ENCODE peak calls at places on chromosomes 1 and 21, in six cellular contexts. One of them, this sample, is unnamed.

GRCh38 chr1:40866408-40866788 is 4.2 kb upstream of the CITED4 start:
- DNase-seq in ascending aorta: no peak
- DNase-seq in heart right ventricle: no peak
- DNase-seq in coronary artery: no peak
- DNase-seq in CD4-positive, alpha-beta T cell: no peak
- DNase-seq in GM20000: no peak
- DNase-seq in this sample: no peak

GRCh38 chr21:34528131-34528561 is 16.1 kb upstream of the KCNE1 start:
- DNase-seq in ascending aorta: no peak
- DNase-seq in heart right ventricle: no peak
- DNase-seq in coronary artery: no peak
- DNase-seq in CD4-positive, alpha-beta T cell: no peak
- DNase-seq in GM20000: no peak
- DNase-seq in this sample: no peak

GRCh38 chr1:10943991-10944730 is 68.3 kb upstream of the TARDBP start:
- DNase-seq in ascending aorta: no peak
- DNase-seq in heart right ventricle: no peak
- DNase-seq in coronary artery: no peak
- DNase-seq in CD4-positive, alpha-beta T cell: no peak
- DNase-seq in GM20000: no peak
- DNase-seq in this sample: no peak

GRCh38 chr21:43211085-43212071 is 42.6 kb downstream of the CRYAA start:
- DNase-seq in ascending aorta: no peak
- DNase-seq in heart right ventricle: peak
- DNase-seq in coronary artery: peak
- DNase-seq in CD4-positive, alpha-beta T cell: no peak
- DNase-seq in GM20000: no peak
- DNase-seq in this sample: no peak

GRCh38 chr1:235122348-235122747 is 6.3 kb downstream of the TOMM20 start:
- DNase-seq in ascending aorta: no peak
- DNase-seq in heart right ventricle: no peak
- DNase-seq in coronary artery: no peak
- DNase-seq in CD4-positive, alpha-beta T cell: no peak
- DNase-seq in GM20000: no peak
- DNase-seq in this sample: no peak

GRCh38 chr1:109112056-109112651 is 1.8 kb upstream of the ELAPOR1 start:
- DNase-seq in ascending aorta: no peak
- DNase-seq in heart right ventricle: no peak
- DNase-seq in coronary artery: no peak
- DNase-seq in CD4-positive, alpha-beta T cell: no peak
- DNase-seq in GM20000: peak
- DNase-seq in this sample: no peak

GRCh38 chr21:37047079-37047478 is 25.8 kb downstream of the PIGP start:
- DNase-seq in ascending aorta: no peak
- DNase-seq in heart right ventricle: no peak
- DNase-seq in coronary artery: no peak
- DNase-seq in CD4-positive, alpha-beta T cell: no peak
- DNase-seq in GM20000: no peak
- DNase-seq in this sample: no peak

GRCh38 chr1:201861448-201861847 is 27.2 kb upstream of the SHISA4 start:
- DNase-seq in ascending aorta: no peak
- DNase-seq in heart right ventricle: no peak
- DNase-seq in coronary artery: no peak
- DNase-seq in CD4-positive, alpha-beta T cell: no peak
- DNase-seq in GM20000: no peak
- DNase-seq in this sample: no peak

GRCh38 chr1:201329801-201330200 is 46.5 kb downstream of the PKP1 start:
- DNase-seq in ascending aorta: no peak
- DNase-seq in heart right ventricle: no peak
- DNase-seq in coronary artery: no peak
- DNase-seq in CD4-positive, alpha-beta T cell: no peak
- DNase-seq in GM20000: no peak
- DNase-seq in this sample: no peak

GRCh38 chr1:17719874-17720273 is 35.3 kb upstream of the ACTL8 start:
- DNase-seq in ascending aorta: no peak
- DNase-seq in heart right ventricle: no peak
- DNase-seq in coronary artery: no peak
- DNase-seq in CD4-positive, alpha-beta T cell: no peak
- DNase-seq in GM20000: no peak
- DNase-seq in this sample: no peak

GRCh38 chr1:160538985-160539651 is 16.1 kb upstream of the SLAMF6 start:
- DNase-seq in ascending aorta: no peak
- DNase-seq in heart right ventricle: no peak
- DNase-seq in coronary artery: no peak
- DNase-seq in CD4-positive, alpha-beta T cell: no peak
- DNase-seq in GM20000: peak
- DNase-seq in this sample: no peak

GRCh38 chr1:185565314-185565713 is 168.9 kb upstream of the HMCN1 start:
- DNase-seq in ascending aorta: no peak
- DNase-seq in heart right ventricle: no peak
- DNase-seq in coronary artery: no peak
- DNase-seq in CD4-positive, alpha-beta T cell: no peak
- DNase-seq in GM20000: no peak
- DNase-seq in this sample: no peak

GRCh38 chr1:22428672-22429071 is 23.0 kb upstream of the ZBTB40 start:
- DNase-seq in ascending aorta: no peak
- DNase-seq in heart right ventricle: no peak
- DNase-seq in coronary artery: no peak
- DNase-seq in CD4-positive, alpha-beta T cell: no peak
- DNase-seq in GM20000: peak
- DNase-seq in this sample: peak

GRCh38 chr1:160108888-160109662 is 6.5 kb upstream of the ATP1A2 start:
- DNase-seq in ascending aorta: no peak
- DNase-seq in heart right ventricle: no peak
- DNase-seq in coronary artery: no peak
- DNase-seq in CD4-positive, alpha-beta T cell: no peak
- DNase-seq in GM20000: peak
- DNase-seq in this sample: peak

GRCh38 chr1:230648114-230648513 is 5.8 kb downstream of the COG2 start:
- DNase-seq in ascending aorta: no peak
- DNase-seq in heart right ventricle: no peak
- DNase-seq in coronary artery: no peak
- DNase-seq in CD4-positive, alpha-beta T cell: no peak
- DNase-seq in GM20000: no peak
- DNase-seq in this sample: no peak

GRCh38 chr21:25361765-25362164 is 245.5 kb downstream of the MRPL39 start:
- DNase-seq in ascending aorta: no peak
- DNase-seq in heart right ventricle: no peak
- DNase-seq in coronary artery: no peak
- DNase-seq in CD4-positive, alpha-beta T cell: no peak
- DNase-seq in GM20000: no peak
- DNase-seq in this sample: no peak

GRCh38 chr1:156748670-156749428 is 2.6 kb downstream of the HDGF start:
- DNase-seq in ascending aorta: no peak
- DNase-seq in heart right ventricle: peak
- DNase-seq in coronary artery: peak
- DNase-seq in CD4-positive, alpha-beta T cell: no peak
- DNase-seq in GM20000: no peak
- DNase-seq in this sample: no peak

GRCh38 chr1:174584071-174584470 is 136.3 kb downstream of the GPR52 start:
- DNase-seq in ascending aorta: no peak
- DNase-seq in heart right ventricle: no peak
- DNase-seq in coronary artery: no peak
- DNase-seq in CD4-positive, alpha-beta T cell: no peak
- DNase-seq in GM20000: no peak
- DNase-seq in this sample: no peak

GRCh38 chr1:116882866-116883265 is 26.9 kb upstream of the PTGFRN start:
- DNase-seq in ascending aorta: no peak
- DNase-seq in heart right ventricle: no peak
- DNase-seq in coronary artery: no peak
- DNase-seq in CD4-positive, alpha-beta T cell: no peak
- DNase-seq in GM20000: no peak
- DNase-seq in this sample: no peak

GRCh38 chr1:116880952-116881351 is 28.8 kb upstream of the PTGFRN start:
- DNase-seq in ascending aorta: no peak
- DNase-seq in heart right ventricle: peak
- DNase-seq in coronary artery: no peak
- DNase-seq in CD4-positive, alpha-beta T cell: no peak
- DNase-seq in GM20000: no peak
- DNase-seq in this sample: no peak

GRCh38 chr1:116878804-116879477 is 30.8 kb upstream of the PTGFRN start:
- DNase-seq in ascending aorta: no peak
- DNase-seq in heart right ventricle: peak
- DNase-seq in coronary artery: no peak
- DNase-seq in CD4-positive, alpha-beta T cell: no peak
- DNase-seq in GM20000: peak
- DNase-seq in this sample: peak

GRCh38 chr1:116879478-116880133 is 30.1 kb upstream of the PTGFRN start:
- DNase-seq in ascending aorta: no peak
- DNase-seq in heart right ventricle: no peak
- DNase-seq in coronary artery: no peak
- DNase-seq in CD4-positive, alpha-beta T cell: no peak
- DNase-seq in GM20000: no peak
- DNase-seq in this sample: peak

DNA sequence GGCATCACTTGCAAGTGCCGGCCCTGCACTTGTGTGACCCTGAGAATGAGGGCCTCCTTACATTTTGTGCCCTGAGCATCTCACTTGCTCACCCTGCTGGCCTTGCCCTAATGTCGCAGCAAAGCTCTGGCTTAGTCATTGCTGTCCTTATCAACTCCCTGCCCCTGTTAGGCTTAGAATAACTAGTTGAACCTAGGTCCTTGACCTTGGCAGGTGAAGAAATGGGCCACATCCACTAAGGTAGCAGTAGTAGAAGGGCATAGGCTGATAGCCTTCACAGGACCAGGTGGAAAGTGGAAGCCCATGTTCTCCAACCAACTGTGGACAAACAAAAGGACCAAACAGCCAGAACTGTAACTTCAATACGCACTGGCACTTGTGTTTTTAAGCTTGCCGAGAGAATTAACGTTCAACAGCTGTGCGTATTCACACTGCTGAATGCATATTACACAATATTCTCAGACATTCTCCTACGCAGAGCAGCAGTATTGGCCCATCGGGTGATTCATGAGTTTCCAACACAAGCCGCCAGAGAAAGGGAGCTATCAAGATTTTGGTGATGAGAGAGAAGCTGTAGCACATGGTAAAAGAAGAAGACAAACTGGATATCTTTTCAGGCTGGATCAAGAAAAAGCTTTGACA is 27.7 kb upstream of the PTGFRN start:
- DNase-seq in ascending aorta: no peak
- DNase-seq in heart right ventricle: no peak
- DNase-seq in coronary artery: peak
- DNase-seq in CD4-positive, alpha-beta T cell: no peak
- DNase-seq in GM20000: peak
- DNase-seq in this sample: peak
- TF ChIP-seq CTCF in ascending aorta: no peak
- TF ChIP-seq CTCF in heart right ventricle: peak
- TF ChIP-seq CTCF in coronary artery: no peak
- TF ChIP-seq CTCF in CD4-positive, alpha-beta T cell: peak
- TF ChIP-seq CTCF in GM20000: peak
- TF ChIP-seq CTCF in this sample: peak

DNA sequence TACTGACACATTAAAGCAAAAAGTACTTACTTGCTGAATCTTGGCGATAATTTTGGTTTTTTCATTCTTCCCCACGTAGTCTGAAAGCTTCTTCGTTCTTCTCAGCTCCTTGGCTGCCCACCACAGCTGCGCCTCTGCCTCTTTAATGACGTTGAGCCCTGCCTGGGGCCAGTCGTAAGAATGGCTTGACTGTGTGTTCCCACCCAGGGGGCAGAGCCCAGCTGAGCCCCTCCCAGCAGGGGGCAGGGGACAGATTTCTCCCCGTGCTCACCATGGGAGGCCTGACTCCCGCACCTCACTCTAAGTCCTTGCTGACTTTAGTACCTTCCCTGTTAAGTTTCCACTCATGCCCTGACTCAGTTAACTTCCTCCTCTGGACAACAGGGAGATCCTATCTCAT is 9.0 kb downstream of the CFAP298 start:
- DNase-seq in ascending aorta: no peak
- DNase-seq in heart right ventricle: no peak
- DNase-seq in coronary artery: no peak
- DNase-seq in CD4-positive, alpha-beta T cell: no peak
- DNase-seq in GM20000: no peak
- DNase-seq in this sample: no peak
- TF ChIP-seq CTCF in ascending aorta: no peak
- TF ChIP-seq CTCF in heart right ventricle: no peak
- TF ChIP-seq CTCF in coronary artery: no peak
- TF ChIP-seq CTCF in CD4-positive, alpha-beta T cell: no peak
- TF ChIP-seq CTCF in GM20000: no peak
- TF ChIP-seq CTCF in this sample: no peak

DNA sequence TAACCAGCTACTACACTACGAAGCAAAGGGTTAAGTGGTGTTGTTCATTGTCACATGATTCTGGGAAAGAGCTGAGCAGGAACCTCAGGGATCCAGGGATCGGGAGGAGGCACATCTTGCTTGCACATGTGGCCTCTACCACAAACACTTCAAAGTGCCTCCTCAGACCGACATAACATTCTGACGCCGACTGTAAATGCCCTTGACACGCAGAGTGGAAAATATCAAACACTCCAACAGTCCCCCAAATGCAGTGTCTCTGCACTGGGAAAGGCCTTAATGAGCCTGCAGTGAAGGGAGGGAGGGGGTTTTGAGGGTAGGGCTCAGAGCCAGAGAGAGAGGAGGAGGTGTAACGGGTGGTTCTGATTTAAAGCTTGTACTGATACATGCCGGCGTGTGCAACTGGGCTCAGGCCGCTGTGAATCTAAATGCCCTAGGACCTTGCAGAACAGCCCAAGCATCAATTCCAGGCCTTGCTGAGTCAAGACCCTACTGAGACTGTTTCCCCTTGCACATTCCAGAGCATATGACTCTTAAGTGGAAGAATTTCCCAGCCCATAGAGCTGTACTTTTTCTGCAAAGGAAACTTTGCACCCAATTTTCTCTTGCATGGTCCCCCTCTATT is 163.7 kb downstream of the NTMT2 start:
- DNase-seq in ascending aorta: no peak
- DNase-seq in heart right ventricle: no peak
- DNase-seq in coronary artery: no peak
- DNase-seq in CD4-positive, alpha-beta T cell: no peak
- DNase-seq in GM20000: no peak
- DNase-seq in this sample: no peak
- TF ChIP-seq CTCF in ascending aorta: no peak
- TF ChIP-seq CTCF in heart right ventricle: no peak
- TF ChIP-seq CTCF in coronary artery: no peak
- TF ChIP-seq CTCF in CD4-positive, alpha-beta T cell: no peak
- TF ChIP-seq CTCF in GM20000: no peak
- TF ChIP-seq CTCF in this sample: no peak

DNA sequence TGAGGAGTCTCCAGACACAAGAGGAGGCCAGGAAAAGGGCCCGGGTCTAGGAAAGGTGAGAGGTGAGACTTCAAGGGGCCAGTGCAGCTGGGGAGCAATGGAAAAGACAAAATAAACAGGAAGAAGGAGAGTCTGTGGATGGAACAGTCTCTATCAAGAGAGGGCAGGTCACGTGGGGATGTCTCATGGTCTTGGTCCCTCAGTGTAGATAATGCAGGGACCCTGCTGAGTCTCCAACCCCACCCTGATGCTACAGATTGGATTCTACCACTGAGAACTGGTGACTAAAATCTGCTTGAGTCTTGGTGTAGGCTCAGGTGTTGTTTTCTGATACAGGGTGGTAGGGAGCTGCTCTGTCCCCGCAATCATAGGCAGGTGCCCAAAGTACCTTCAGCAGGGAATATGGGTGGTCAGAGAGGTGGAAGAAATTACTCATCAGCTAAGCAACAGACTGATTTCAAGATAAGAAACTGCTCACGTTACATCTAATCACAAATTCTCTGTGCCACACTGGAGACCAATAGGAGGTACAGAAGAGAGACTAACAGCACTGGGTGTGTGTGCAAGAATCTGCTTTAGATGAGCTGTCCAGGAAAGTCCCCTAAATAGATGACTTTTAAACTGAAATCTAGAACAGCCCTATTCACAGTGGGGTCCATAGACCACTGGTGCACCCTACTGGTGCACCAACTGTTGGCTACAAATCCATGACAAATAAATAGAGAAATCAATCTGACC is 101.5 kb upstream of the TLR5 start:
- DNase-seq in ascending aorta: no peak
- DNase-seq in heart right ventricle: no peak
- DNase-seq in coronary artery: peak
- DNase-seq in CD4-positive, alpha-beta T cell: no peak
- DNase-seq in GM20000: peak
- DNase-seq in this sample: peak
- TF ChIP-seq CTCF in ascending aorta: no peak
- TF ChIP-seq CTCF in heart right ventricle: peak
- TF ChIP-seq CTCF in coronary artery: no peak
- TF ChIP-seq CTCF in CD4-positive, alpha-beta T cell: peak
- TF ChIP-seq CTCF in GM20000: no peak
- TF ChIP-seq CTCF in this sample: peak

This sample was measured in activated CD8-positive, alpha-beta T cell treated with anti-CD3 and anti-CD28 coated beads for 36 hours.